ENCODE peak calls at places on chromosome 7, in nine cellular contexts. One of them, this sample, is unnamed. For H3K4me1, the result is how much of the 10 kb centered on the place peaks cover.

GRCh38 chr7:85413718-85414117 is 226.9 kb upstream of the SEMA3D start:
- DNase-seq in adrenal gland: no peak
- DNase-seq in prostate gland: no peak
- DNase-seq in A549: no peak
- DNase-seq in IMR-90: no peak
- DNase-seq in HCT116: no peak
- DNase-seq in upper lobe of left lung: no peak
- DNase-seq in body of pancreas: no peak
- DNase-seq in right lobe of liver: no peak
- DNase-seq in this sample: no peak

GRCh38 chr7:134302120-134302519 is 14.6 kb downstream of the SLC35B4 start:
- DNase-seq in upper lobe of left lung: no peak
- DNase-seq in right lobe of liver: no peak
- DNase-seq in body of pancreas: no peak
- DNase-seq in IMR-90: peak
- DNase-seq in adrenal gland: no peak
- DNase-seq in HCT116: no peak
- DNase-seq in prostate gland: no peak
- DNase-seq in A549: no peak
- DNase-seq in this sample: no peak

GRCh38 chr7:92882760-92883159 is 46.4 kb upstream of the CDK6 start:
- DNase-seq in body of pancreas: no peak
- DNase-seq in A549: no peak
- DNase-seq in right lobe of liver: no peak
- DNase-seq in IMR-90: no peak
- DNase-seq in prostate gland: no peak
- DNase-seq in adrenal gland: no peak
- DNase-seq in HCT116: no peak
- DNase-seq in upper lobe of left lung: no peak
- DNase-seq in this sample: no peak

GRCh38 chr7:28102778-28103177 is 77.8 kb downstream of the JAZF1 start:
- DNase-seq in right lobe of liver: no peak
- DNase-seq in IMR-90: peak
- DNase-seq in A549: peak
- DNase-seq in prostate gland: no peak
- DNase-seq in upper lobe of left lung: no peak
- DNase-seq in body of pancreas: no peak
- DNase-seq in HCT116: peak
- DNase-seq in adrenal gland: peak
- DNase-seq in this sample: peak

GRCh38 chr7:70006411-70006920 is 408.2 kb downstream of the AUTS2 start:
- DNase-seq in HCT116: no peak
- DNase-seq in right lobe of liver: no peak
- DNase-seq in adrenal gland: no peak
- DNase-seq in prostate gland: no peak
- DNase-seq in A549: no peak
- DNase-seq in upper lobe of left lung: no peak
- DNase-seq in IMR-90: no peak
- DNase-seq in body of pancreas: no peak
- DNase-seq in this sample: no peak

GRCh38 chr7:105791926-105792325 is 84.5 kb downstream of the ATXN7L1 start:
- DNase-seq in body of pancreas: no peak
- DNase-seq in adrenal gland: no peak
- DNase-seq in upper lobe of left lung: no peak
- DNase-seq in prostate gland: no peak
- DNase-seq in A549: no peak
- DNase-seq in IMR-90: no peak
- DNase-seq in HCT116: no peak
- DNase-seq in right lobe of liver: no peak
- DNase-seq in this sample: no peak

GRCh38 chr7:116316838-116317612 is 106.7 kb downstream of the TES start:
- DNase-seq in upper lobe of left lung: no peak
- DNase-seq in adrenal gland: peak
- DNase-seq in prostate gland: peak
- DNase-seq in IMR-90: peak
- DNase-seq in A549: peak
- DNase-seq in HCT116: peak
- DNase-seq in right lobe of liver: peak
- DNase-seq in body of pancreas: peak
- DNase-seq in this sample: no peak

GRCh38 chr7:36109013-36109627 is 43.9 kb upstream of the EEPD1 start:
- DNase-seq in adrenal gland: no peak
- DNase-seq in A549: no peak
- DNase-seq in body of pancreas: no peak
- DNase-seq in prostate gland: no peak
- DNase-seq in IMR-90: no peak
- DNase-seq in HCT116: no peak
- DNase-seq in right lobe of liver: no peak
- DNase-seq in upper lobe of left lung: no peak
- DNase-seq in this sample: no peak

GRCh38 chr7:150412518-150413247 is 33.6 kb downstream of the ZNF775 start:
- DNase-seq in right lobe of liver: peak
- DNase-seq in A549: no peak
- DNase-seq in HCT116: no peak
- DNase-seq in IMR-90: no peak
- DNase-seq in upper lobe of left lung: peak
- DNase-seq in adrenal gland: peak
- DNase-seq in body of pancreas: no peak
- DNase-seq in prostate gland: no peak
- DNase-seq in this sample: no peak

GRCh38 chr7:26688388-26688787 is 176.0 kb downstream of the SKAP2 start:
- DNase-seq in HCT116: no peak
- DNase-seq in body of pancreas: no peak
- DNase-seq in upper lobe of left lung: no peak
- DNase-seq in adrenal gland: no peak
- DNase-seq in prostate gland: no peak
- DNase-seq in IMR-90: no peak
- DNase-seq in A549: no peak
- DNase-seq in right lobe of liver: no peak
- DNase-seq in this sample: no peak

GRCh38 chr7:142375710-142376313 is 118.0 kb upstream of the PRSS58 start:
- DNase-seq in A549: no peak
- DNase-seq in HCT116: peak
- DNase-seq in right lobe of liver: no peak
- DNase-seq in body of pancreas: peak
- DNase-seq in adrenal gland: no peak
- DNase-seq in upper lobe of left lung: no peak
- DNase-seq in prostate gland: no peak
- DNase-seq in IMR-90: peak
- DNase-seq in this sample: no peak

GRCh38 chr7:43204081-43204480 is 91.6 kb downstream of the HECW1 start:
- DNase-seq in A549: no peak
- DNase-seq in HCT116: no peak
- DNase-seq in upper lobe of left lung: no peak
- DNase-seq in right lobe of liver: no peak
- DNase-seq in IMR-90: peak
- DNase-seq in adrenal gland: no peak
- DNase-seq in prostate gland: no peak
- DNase-seq in body of pancreas: no peak
- DNase-seq in this sample: no peak

GRCh38 chr7:137958593-137959431 is 43.1 kb downstream of the CREB3L2 start:
- DNase-seq in adrenal gland: no peak
- DNase-seq in IMR-90: no peak
- DNase-seq in prostate gland: no peak
- DNase-seq in right lobe of liver: no peak
- DNase-seq in HCT116: no peak
- DNase-seq in upper lobe of left lung: no peak
- DNase-seq in body of pancreas: no peak
- DNase-seq in A549: no peak
- DNase-seq in this sample: no peak

GRCh38 chr7:152872745-152873118 is 113.2 kb downstream of the ACTR3B start:
- DNase-seq in body of pancreas: no peak
- DNase-seq in prostate gland: no peak
- DNase-seq in upper lobe of left lung: no peak
- DNase-seq in A549: no peak
- DNase-seq in IMR-90: no peak
- DNase-seq in adrenal gland: no peak
- DNase-seq in right lobe of liver: peak
- DNase-seq in HCT116: no peak
- DNase-seq in this sample: no peak

GRCh38 chr7:1842321-1843221 is 172.5 kb downstream of the ELFN1 start:
- DNase-seq in A549: no peak
- DNase-seq in IMR-90: peak
- DNase-seq in upper lobe of left lung: peak
- DNase-seq in prostate gland: no peak
- DNase-seq in right lobe of liver: peak
- DNase-seq in adrenal gland: no peak
- DNase-seq in HCT116: no peak
- DNase-seq in body of pancreas: peak
- DNase-seq in this sample: no peak

GRCh38 chr7:43692582-43693373 is 36.5 kb downstream of the COA1 start:
- DNase-seq in body of pancreas: no peak
- DNase-seq in IMR-90: peak
- DNase-seq in upper lobe of left lung: no peak
- DNase-seq in adrenal gland: no peak
- DNase-seq in A549: peak
- DNase-seq in right lobe of liver: no peak
- DNase-seq in HCT116: no peak
- DNase-seq in prostate gland: no peak
- DNase-seq in this sample: no peak

GRCh38 chr7:130356760-130357611 is 12.4 kb downstream of the CPA5 start:
- DNase-seq in right lobe of liver: no peak
- DNase-seq in body of pancreas: peak
- DNase-seq in prostate gland: peak
- DNase-seq in A549: peak
- DNase-seq in adrenal gland: peak
- DNase-seq in IMR-90: peak
- DNase-seq in upper lobe of left lung: no peak
- DNase-seq in HCT116: peak
- DNase-seq in this sample: no peak

GRCh38 chr7:2009541-2010001 is 223.2 kb downstream of the MAD1L1 start:
- DNase-seq in HCT116: no peak
- DNase-seq in right lobe of liver: no peak
- DNase-seq in adrenal gland: no peak
- DNase-seq in prostate gland: no peak
- DNase-seq in upper lobe of left lung: peak
- DNase-seq in IMR-90: no peak
- DNase-seq in A549: no peak
- DNase-seq in body of pancreas: no peak
- DNase-seq in this sample: no peak

GRCh38 chr7:123154231-123154860 is 45.4 kb downstream of the SLC13A1 start:
- DNase-seq in upper lobe of left lung: no peak
- DNase-seq in adrenal gland: peak
- DNase-seq in HCT116: peak
- DNase-seq in prostate gland: peak
- DNase-seq in A549: peak
- DNase-seq in right lobe of liver: peak
- DNase-seq in body of pancreas: peak
- DNase-seq in IMR-90: peak
- DNase-seq in this sample: peak

GRCh38 chr7:101308245-101309085 is 13.1 kb downstream of the IFT22 start:
- DNase-seq in IMR-90: no peak
- DNase-seq in adrenal gland: no peak
- DNase-seq in HCT116: no peak
- DNase-seq in upper lobe of left lung: peak
- DNase-seq in A549: peak
- DNase-seq in prostate gland: peak
- DNase-seq in body of pancreas: peak
- DNase-seq in right lobe of liver: peak
- DNase-seq in this sample: no peak
- TF ChIP-seq POLR2A in IMR-90: no peak
- TF ChIP-seq POLR2A in adrenal gland: no peak
- TF ChIP-seq POLR2A in HCT116: peak
- TF ChIP-seq POLR2A in upper lobe of left lung: no peak
- TF ChIP-seq POLR2A in A549: peak
- TF ChIP-seq POLR2A in prostate gland: no peak
- TF ChIP-seq POLR2A in body of pancreas: peak
- TF ChIP-seq POLR2A in right lobe of liver: no peak
- TF ChIP-seq POLR2A in this sample: no peak

GRCh38 chr7:47455872-47456185 is 126.1 kb downstream of the TNS3 start:
- DNase-seq in prostate gland: no peak
- DNase-seq in upper lobe of left lung: no peak
- DNase-seq in A549: no peak
- DNase-seq in adrenal gland: no peak
- DNase-seq in right lobe of liver: no peak
- DNase-seq in IMR-90: no peak
- DNase-seq in body of pancreas: no peak
- DNase-seq in HCT116: no peak
- DNase-seq in this sample: no peak
- H3K4me1 ChIP-seq in prostate gland: under half
- H3K4me1 ChIP-seq in upper lobe of left lung: under half
- H3K4me1 ChIP-seq in A549: half or more
- H3K4me1 ChIP-seq in adrenal gland: under half
- H3K4me1 ChIP-seq in right lobe of liver: half or more
- H3K4me1 ChIP-seq in IMR-90: under half
- H3K4me1 ChIP-seq in body of pancreas: half or more
- H3K4me1 ChIP-seq in HCT116: under half
- H3K4me1 ChIP-seq in this sample: half or more

GRCh38 chr7:33062023-33062781 is at the start of gene NT5C3A:
- DNase-seq in A549: peak
- DNase-seq in prostate gland: peak
- DNase-seq in adrenal gland: peak
- DNase-seq in body of pancreas: peak
- DNase-seq in upper lobe of left lung: no peak
- DNase-seq in right lobe of liver: peak
- DNase-seq in IMR-90: no peak
- DNase-seq in HCT116: no peak
- DNase-seq in this sample: no peak
- TF ChIP-seq POLR2A in A549: peak
- TF ChIP-seq POLR2A in prostate gland: peak
- TF ChIP-seq POLR2A in adrenal gland: no peak
- TF ChIP-seq POLR2A in body of pancreas: peak
- TF ChIP-seq POLR2A in upper lobe of left lung: peak
- TF ChIP-seq POLR2A in right lobe of liver: peak
- TF ChIP-seq POLR2A in IMR-90: peak
- TF ChIP-seq POLR2A in HCT116: no peak
- TF ChIP-seq POLR2A in this sample: no peak

GRCh38 chr7:157893535-157894044 is 556.8 kb downstream of the DNAJB6 start:
- DNase-seq in adrenal gland: no peak
- DNase-seq in right lobe of liver: peak
- DNase-seq in IMR-90: no peak
- DNase-seq in A549: no peak
- DNase-seq in upper lobe of left lung: no peak
- DNase-seq in prostate gland: no peak
- DNase-seq in body of pancreas: no peak
- DNase-seq in HCT116: no peak
- DNase-seq in this sample: no peak

GRCh38 chr7:157888579-157888978 is 551.8 kb downstream of the DNAJB6 start:
- DNase-seq in IMR-90: no peak
- DNase-seq in right lobe of liver: no peak
- DNase-seq in prostate gland: no peak
- DNase-seq in adrenal gland: no peak
- DNase-seq in A549: no peak
- DNase-seq in HCT116: no peak
- DNase-seq in upper lobe of left lung: no peak
- DNase-seq in body of pancreas: no peak
- DNase-seq in this sample: no peak

GRCh38 chr7:157892751-157893150 is 555.9 kb downstream of the DNAJB6 start:
- DNase-seq in adrenal gland: no peak
- DNase-seq in IMR-90: no peak
- DNase-seq in A549: no peak
- DNase-seq in body of pancreas: no peak
- DNase-seq in HCT116: no peak
- DNase-seq in prostate gland: no peak
- DNase-seq in upper lobe of left lung: no peak
- DNase-seq in right lobe of liver: peak
- DNase-seq in this sample: no peak

GRCh38 chr7:157887400-157887799 is 550.6 kb downstream of the DNAJB6 start:
- DNase-seq in right lobe of liver: no peak
- DNase-seq in body of pancreas: no peak
- DNase-seq in A549: no peak
- DNase-seq in upper lobe of left lung: no peak
- DNase-seq in IMR-90: no peak
- DNase-seq in HCT116: no peak
- DNase-seq in prostate gland: no peak
- DNase-seq in adrenal gland: no peak
- DNase-seq in this sample: no peak

GRCh38 chr7:157890921-157891401 is 554.2 kb downstream of the DNAJB6 start:
- DNase-seq in IMR-90: no peak
- DNase-seq in prostate gland: no peak
- DNase-seq in adrenal gland: no peak
- DNase-seq in A549: no peak
- DNase-seq in right lobe of liver: peak
- DNase-seq in body of pancreas: no peak
- DNase-seq in HCT116: no peak
- DNase-seq in upper lobe of left lung: no peak
- DNase-seq in this sample: no peak
- H3K4me1 ChIP-seq in IMR-90: under half
- H3K4me1 ChIP-seq in prostate gland: under half
- H3K4me1 ChIP-seq in adrenal gland: under half
- H3K4me1 ChIP-seq in A549: under half
- H3K4me1 ChIP-seq in right lobe of liver: under half
- H3K4me1 ChIP-seq in body of pancreas: under half
- H3K4me1 ChIP-seq in HCT116: under half
- H3K4me1 ChIP-seq in upper lobe of left lung: under half
- H3K4me1 ChIP-seq in this sample: under half